ENCODE peak calls at places on chromosomes 2 and 18, in five cellular contexts. J is AG04450; E is fibroblast of pulmonary artery; S is naive thymus-derived CD4-positive, alpha-beta T cell; B is NT2/D1. K is an unnamed sample.

GRCh38 chr2:207502799-207503198 is 27.0 kb upstream of the CREB1 start:
- DNase-seq in J (no peak), E (no peak), S (no peak), B (no peak), K (no peak)

GRCh38 chr2:240573071-240573515 is 4.8 kb downstream of the RNPEPL1 start:
- DNase-seq in J (no peak), E (no peak), S (no peak), B (no peak), K (no peak)

GRCh38 chr18:36850527-36851201 is 21.7 kb downstream of the KIAA1328 start:
- DNase-seq in J (peak), E (peak), S (no peak), B (no peak), K (no peak)

GRCh38 chr2:156673271-156673615 is 237.1 kb downstream of the GPD2 start:
- DNase-seq in J (no peak), E (no peak), S (no peak), B (no peak), K (no peak)

GRCh38 chr18:25935356-25935755 is 155.1 kb downstream of the SS18 start:
- DNase-seq in J (no peak), E (no peak), S (no peak), B (no peak), K (no peak)

GRCh38 chr2:159939946-159940345 is 122.5 kb downstream of the PLA2R1 start:
- DNase-seq in J (no peak), E (peak), S (no peak), B (no peak), K (no peak)

GRCh38 chr18:9742588-9743131 is 34.6 kb downstream of the RAB31 start:
- DNase-seq in J (no peak), E (peak), S (no peak), B (no peak), K (no peak)

GRCh38 chr2:95296036-95296435 is 1.1 kb upstream of the KCNIP3 start:
- DNase-seq in J (no peak), E (no peak), S (no peak), B (no peak), K (no peak)

GRCh38 chr2:216516730-216517350 is 18.2 kb downstream of the RPL37A start:
- DNase-seq in J (peak), E (peak), S (no peak), B (no peak), K (peak)

GRCh38 chr2:162106146-162106551 is 32.1 kb upstream of the DPP4 start:
- DNase-seq in J (no peak), E (peak), S (no peak), B (no peak), K (no peak)

GRCh38 chr2:239295377-239296019 is 105.3 kb downstream of the HDAC4 start:
- DNase-seq in J (no peak), E (no peak), S (no peak), B (peak), K (peak)

GRCh38 chr18:21739604-21740473 is 753 bp upstream of the MIB1 start:
- DNase-seq in J (no peak), E (peak), S (no peak), B (no peak), K (peak)

GRCh38 chr2:235229236-235229635 is 264.6 kb upstream of the AGAP1 start:
- DNase-seq in J (no peak), E (no peak), S (no peak), B (no peak), K (no peak)

GRCh38 chr2:61247204-61247812 is 85.3 kb downstream of the C2orf74 start:
- DNase-seq in J (peak), E (peak), S (no peak), B (no peak), K (no peak)

GRCh38 chr2:16217271-16217670 is 276.9 kb downstream of the MYCN start:
- DNase-seq in J (no peak), E (no peak), S (no peak), B (no peak), K (no peak)

GRCh38 chr2:7924033-7924762 is 757.7 kb upstream of the ID2 start:
- DNase-seq in J (no peak), E (no peak), S (no peak), B (no peak), K (no peak)

GRCh38 chr18:55415258-55415871 is 172.6 kb downstream of the TCF4 start:
- DNase-seq in J (peak), E (peak), S (peak), B (peak), K (peak)

GRCh38 chr2:179298666-179299065 is 34.0 kb upstream of the SESTD1 start:
- DNase-seq in J (no peak), E (no peak), S (no peak), B (no peak), K (no peak)

DNA sequence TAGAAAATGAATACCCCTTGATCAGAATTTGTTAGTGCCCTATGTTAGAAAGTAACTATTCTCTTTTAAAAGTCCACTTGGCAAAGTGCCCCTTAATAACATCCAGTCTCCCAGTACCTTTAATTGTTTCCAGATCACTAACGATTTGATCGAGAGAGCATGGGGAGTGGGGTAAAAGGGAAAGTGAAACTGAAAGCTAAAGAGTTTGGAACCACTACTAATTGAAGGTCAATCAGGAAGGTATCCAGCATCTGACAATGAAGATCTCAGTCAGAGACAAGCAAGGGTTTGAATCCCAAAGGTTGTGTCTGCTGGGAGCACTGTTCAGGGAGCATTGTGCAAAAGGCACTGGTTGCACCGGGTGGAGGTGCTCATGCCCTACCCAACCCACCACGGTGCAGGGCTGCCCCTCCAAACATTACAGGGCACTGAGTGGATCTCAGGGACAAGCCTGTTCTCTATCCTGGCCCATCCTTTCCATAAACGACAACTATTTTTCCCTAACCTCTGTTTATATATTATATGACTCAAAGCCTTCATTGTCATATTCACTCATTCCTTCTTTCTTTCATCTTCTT is 14.6 kb upstream of the RIT2 start:
- DNase-seq in J (no peak), E (no peak), S (no peak), B (no peak), K (peak)
- H3K4me3 ChIP-seq in J (peak), E (peak), S (no peak), B (no peak), K (peak)

DNA sequence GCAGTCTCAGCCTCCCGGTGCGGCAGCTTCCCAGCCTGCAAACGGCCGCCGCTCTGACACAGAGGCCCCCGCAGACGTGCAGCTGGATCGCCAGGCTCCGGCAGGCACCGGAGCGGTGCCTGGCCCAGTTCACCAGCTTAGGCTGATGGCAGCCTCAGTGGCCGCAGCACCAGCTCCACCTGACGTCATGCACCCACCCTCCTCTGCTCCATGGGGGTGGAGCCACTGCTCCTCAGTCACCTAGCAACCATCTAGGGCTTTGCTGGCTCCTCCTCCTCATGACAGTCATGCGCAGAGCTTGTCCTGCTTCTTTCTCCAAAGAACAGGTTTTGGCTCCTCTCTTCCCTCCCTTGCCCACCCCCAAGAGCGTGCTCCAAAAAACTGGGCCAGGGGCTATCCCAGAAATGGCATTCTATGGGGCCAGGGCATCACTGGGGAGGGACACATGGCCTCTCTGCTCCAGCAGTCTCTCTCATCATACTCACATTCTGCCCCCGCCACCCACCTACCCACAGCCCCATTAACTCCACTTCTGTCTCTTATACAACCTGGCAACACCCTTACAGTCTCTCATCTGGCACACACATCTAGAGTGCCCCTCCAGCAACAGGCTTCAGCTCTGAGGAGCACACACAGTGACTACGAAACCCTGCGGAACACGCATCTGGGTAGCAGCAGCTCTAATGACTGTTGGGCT is 5.5 kb downstream of the DCTN1 start:
- DNase-seq in J (peak), E (peak), S (no peak), B (peak), K (no peak)
- H3K4me3 ChIP-seq in J (peak), E (peak), S (no peak), B (peak), K (no peak)

DNA sequence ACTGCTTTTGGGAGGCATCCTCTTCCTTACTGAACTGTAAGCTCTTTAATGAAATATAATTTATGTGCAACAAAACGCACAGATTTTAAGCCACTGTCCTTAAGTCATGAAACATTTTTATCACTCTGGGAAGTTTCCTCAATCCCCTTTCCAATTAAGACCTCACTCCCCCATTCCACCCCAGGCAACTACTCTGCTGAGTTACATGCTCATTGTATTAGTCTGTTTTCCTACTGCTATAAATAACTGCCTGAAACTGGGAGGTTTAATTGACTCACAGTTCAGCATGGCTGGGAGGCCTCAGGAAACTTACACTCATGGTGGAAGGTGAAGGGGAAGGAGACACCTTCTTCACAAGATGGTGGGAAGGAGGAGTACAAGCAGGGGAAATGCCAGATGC is 46.5 kb upstream of the KCNE4 start:
- DNase-seq in J (no peak), E (no peak), S (no peak), B (no peak), K (no peak)
- H3K4me3 ChIP-seq in J (no peak), E (no peak), S (no peak), B (no peak), K (no peak)

GRCh38 chr2:28437142-28437835 is 44.6 kb downstream of the FOSL2 start:
- DNase-seq in J (no peak), E (no peak), S (no peak), B (no peak), K (no peak)
- H3K4me3 ChIP-seq in J (no peak), E (no peak), S (no peak), B (no peak), K (no peak)

DNA sequence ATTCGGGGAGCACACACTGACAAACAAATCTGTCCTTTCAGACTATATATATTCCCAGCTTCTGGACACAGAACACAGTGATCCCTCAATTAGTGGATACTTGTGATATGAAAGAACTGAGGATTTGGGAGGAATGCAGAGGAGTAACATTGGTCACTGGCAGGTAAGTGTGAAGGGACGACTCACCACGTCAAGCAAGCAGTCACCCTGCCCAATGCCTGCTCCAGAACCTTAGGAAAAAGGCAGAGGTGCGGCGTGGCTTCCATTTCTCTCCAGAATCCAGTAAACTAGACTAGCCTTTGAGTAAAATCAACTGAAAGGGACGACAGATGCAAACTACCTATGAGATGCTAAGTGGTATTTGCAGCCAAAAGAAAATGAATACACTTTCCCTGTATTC is 1.1 kb downstream of the CCDC93 start:
- DNase-seq in J (no peak), E (no peak), S (no peak), B (no peak), K (no peak)
- H3K4me3 ChIP-seq in J (peak), E (peak), S (peak), B (peak), K (peak)

DNA sequence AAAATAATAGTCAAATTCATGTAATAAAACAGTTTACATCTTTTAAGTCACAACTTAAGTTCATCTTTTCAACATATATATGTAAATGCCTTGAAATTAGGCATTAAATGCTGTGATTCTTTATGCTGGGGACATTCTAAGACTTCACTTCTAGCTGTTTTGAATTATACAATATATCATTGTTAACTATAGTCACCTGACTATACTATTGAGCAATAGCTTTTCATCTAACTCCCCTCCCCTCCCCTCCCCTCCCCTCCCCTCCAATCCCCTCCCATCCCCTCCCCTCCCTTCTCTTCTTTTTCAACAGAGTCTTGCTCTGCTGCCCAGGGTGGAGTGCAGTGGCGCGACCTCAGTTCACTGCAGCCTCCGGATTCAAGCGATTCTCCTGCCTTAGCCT is 16.2 kb downstream of the GALNT1 start:
- DNase-seq in J (no peak), E (no peak), S (no peak), B (no peak), K (no peak)
- H3K4me3 ChIP-seq in J (no peak), E (no peak), S (no peak), B (no peak), K (no peak)

GRCh38 chr2:190888449-190888848 is 7.8 kb downstream of the GLS start:
- DNase-seq in J (no peak), E (no peak), S (no peak), B (no peak), K (no peak)
- H3K4me3 ChIP-seq in J (no peak), E (no peak), S (no peak), B (no peak), K (no peak)

GRCh38 chr2:142065156-142065555 is 65.7 kb downstream of the LRP1B start:
- DNase-seq in J (no peak), E (no peak), S (no peak), B (no peak), K (no peak)

GRCh38 chr2:142058149-142058548 is 72.7 kb downstream of the LRP1B start:
- DNase-seq in J (no peak), E (no peak), S (no peak), B (no peak), K (no peak)

GRCh38 chr2:142065700-142066099 is 65.1 kb downstream of the LRP1B start:
- DNase-seq in J (no peak), E (no peak), S (no peak), B (no peak), K (no peak)

GRCh38 chr2:142056784-142057183 is 74.0 kb downstream of the LRP1B start:
- DNase-seq in J (no peak), E (no peak), S (no peak), B (no peak), K (no peak)

DNA sequence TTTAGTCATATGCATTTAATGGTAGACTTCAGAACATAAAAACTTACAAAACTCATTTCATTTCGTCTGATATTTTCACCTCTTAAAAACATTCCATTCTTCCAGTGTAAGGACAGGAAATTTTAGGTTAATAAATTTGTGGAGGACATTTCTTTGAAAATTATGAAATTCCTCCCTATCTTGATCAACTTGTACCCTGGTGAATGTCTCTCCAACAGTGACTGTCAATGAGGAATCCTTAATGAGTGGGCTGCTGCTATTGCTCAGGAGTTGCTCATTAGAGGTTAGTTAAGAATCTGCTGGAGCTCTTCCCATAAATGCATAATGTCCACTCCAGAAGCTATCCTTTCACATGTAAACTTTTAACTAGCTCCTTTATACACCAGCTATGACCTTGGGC is 69.1 kb downstream of the LRP1B start:
- DNase-seq in J (no peak), E (no peak), S (no peak), B (no peak), K (no peak)
- H3K4me3 ChIP-seq in J (no peak), E (no peak), S (no peak), B (no peak), K (no peak)

GRCh38 chr2:233062946-233063268 is 2.8 kb downstream of the INPP5D start:
- DNase-seq in J (no peak), E (no peak), S (no peak), B (no peak), K (no peak)
- H3K4me3 ChIP-seq in J (no peak), E (no peak), S (peak), B (no peak), K (no peak)